ENCODE peak calls at places on chromosomes 7 and 10, in six cellular contexts. D is astrocyte of the cerebellum, R is fibroblast of lung, T is GM23338, J is type B pancreatic cell, Y is brain microvascular endothelial cell. C is an unnamed sample.
A peak's percentile ranks its signal among the peaks of the same experiment; 100 is the strongest.

GRCh38 chr7:66921918-66922486 is 977 bp downstream of the TMEM248 start:
- DNase-seq in D (no peak), R (no peak), T (peak; percentile 25), J (no peak), Y (no peak), C (no peak)

GRCh38 chr7:105806592-105807266 is 69.7 kb downstream of the ATXN7L1 start:
- DNase-seq in D (no peak), R (peak; percentile 58), T (peak; percentile 18), J (no peak), Y (peak; percentile 74), C (peak; percentile 45)

GRCh38 chr7:82740246-82740848 is 296.8 kb upstream of the CACNA2D1 start:
- DNase-seq in D (peak; percentile 59), R (peak; percentile 72), T (peak; percentile 81), J (no peak), Y (peak; percentile 69), C (no peak)

GRCh38 chr7:30436518-30436917 is 42.1 kb downstream of the NOD1 start:
- DNase-seq in D (no peak), R (no peak), T (no peak), J (no peak), Y (no peak), C (no peak)

GRCh38 chr7:98049034-98049433 is 57.6 kb upstream of the LMTK2 start:
- DNase-seq in D (no peak), R (no peak), T (peak; percentile 61), J (no peak), Y (no peak), C (no peak)

GRCh38 chr7:28658392-28658791 is 246.1 kb downstream of the CREB5 start:
- DNase-seq in D (no peak), R (no peak), T (no peak), J (no peak), Y (no peak), C (no peak)

GRCh38 chr10:12262278-12262981 is 66.4 kb downstream of the CDC123 start:
- DNase-seq in D (no peak), R (no peak), T (no peak), J (no peak), Y (no peak), C (no peak)

GRCh38 chr7:116162992-116163391 is 47.3 kb upstream of the TES start:
- DNase-seq in D (no peak), R (no peak), T (peak; percentile 57), J (no peak), Y (no peak), C (no peak)

GRCh38 chr10:28616514-28616913 is 60.8 kb upstream of the BAMBI start:
- DNase-seq in D (no peak), R (no peak), T (no peak), J (no peak), Y (no peak), C (no peak)

GRCh38 chr7:84218681-84219080 is 24.1 kb upstream of the SEMA3A start:
- DNase-seq in D (no peak), R (peak; percentile 76), T (no peak), J (no peak), Y (peak; percentile 85), C (no peak)

GRCh38 chr10:98096731-98097130 is 37.7 kb upstream of the R3HCC1L start:
- DNase-seq in D (no peak), R (no peak), T (no peak), J (no peak), Y (no peak), C (no peak)

GRCh38 chr10:113922787-113923570 is 68.5 kb downstream of the NHLRC2 start:
- DNase-seq in D (no peak), R (no peak), T (peak; percentile 57), J (no peak), Y (no peak), C (no peak)

GRCh38 chr7:19369806-19370205 is 224.6 kb upstream of the FERD3L start:
- DNase-seq in D (no peak), R (no peak), T (no peak), J (no peak), Y (no peak), C (no peak)

GRCh38 chr10:96338279-96338925 is 20.4 kb downstream of the OPALIN start:
- DNase-seq in D (no peak), R (no peak), T (no peak), J (no peak), Y (no peak), C (no peak)

GRCh38 chr10:11501600-11501999 is 109.8 kb downstream of the USP6NL start:
- DNase-seq in D (no peak), R (no peak), T (no peak), J (no peak), Y (no peak), C (no peak)

GRCh38 chr7:117606132-117606531 is 126.3 kb downstream of the CFTR start:
- DNase-seq in D (no peak), R (no peak), T (no peak), J (no peak), Y (no peak), C (no peak)

GRCh38 chr7:1579481-1580421 is 9.9 kb upstream of the PSMG3 start:
- DNase-seq in D (no peak), R (peak; percentile 55), T (peak; percentile 92), J (peak; percentile 84), Y (peak; percentile 25), C (no peak)

GRCh38 chr10:43322321-43322720 is 49.1 kb upstream of the FXYD4 start:
- DNase-seq in D (no peak), R (no peak), T (peak; percentile 40), J (no peak), Y (no peak), C (no peak)

GRCh38 chr10:75234683-75235374 is 928 bp downstream of the COMTD1 start:
- DNase-seq in D (no peak), R (no peak), T (peak; percentile 73), J (no peak), Y (no peak), C (no peak)

GRCh38 chr10:44376504-44377099 is 8.3 kb downstream of the CXCL12 start:
- DNase-seq in D (no peak), R (no peak), T (no peak), J (no peak), Y (no peak), C (no peak)

GRCh38 chr7:50356212-50356944 is 51.9 kb downstream of the IKZF1 start:
- DNase-seq in D (no peak), R (no peak), T (no peak), J (no peak), Y (no peak), C (no peak)

GRCh38 chr7:36301914-36302771 is 87.5 kb upstream of the ANLN start:
- DNase-seq in D (no peak), R (no peak), T (no peak), J (no peak), Y (no peak), C (no peak)

GRCh38 chr7:77217474-77218185 is 18.0 kb upstream of the FGL2 start:
- DNase-seq in D (no peak), R (no peak), T (no peak), J (no peak), Y (no peak), C (no peak)

GRCh38 chr10:77201135-77202111 is 436.2 kb downstream of the KCNMA1 start:
- DNase-seq in D (no peak), R (no peak), T (no peak), J (no peak), Y (no peak), C (no peak)

GRCh38 chr7:26409636-26410035 is 118.0 kb downstream of the SNX10 start:
- DNase-seq in D (no peak), R (no peak), T (no peak), J (no peak), Y (no peak), C (no peak)

GRCh38 chr10:49642311-49642710 is 28.5 kb downstream of the CHAT start:
- DNase-seq in D (no peak), R (no peak), T (no peak), J (no peak), Y (no peak), C (no peak)

GRCh38 chr10:24642921-24643678 is 80.6 kb downstream of the ARHGAP21 start:
- DNase-seq in D (peak; percentile 81), R (peak; percentile 89), T (peak; percentile 63), J (no peak), Y (peak; percentile 74), C (peak; percentile 38)

GRCh38 chr7:122212754-122213153 is 68.7 kb upstream of the AASS start:
- DNase-seq in D (no peak), R (no peak), T (no peak), J (no peak), Y (no peak), C (no peak)

GRCh38 chr7:29684787-29685650 is 121.3 kb upstream of the WIPF3 start:
- DNase-seq in D (peak; percentile 27), R (peak; percentile 66), T (peak; percentile 81), J (peak; percentile 82), Y (peak; percentile 47), C (peak; percentile 19)

GRCh38 chr7:112646787-112647186 is 143.4 kb downstream of the TMEM168 start:
- DNase-seq in D (no peak), R (no peak), T (peak; percentile 76), J (no peak), Y (no peak), C (no peak)
- TF ChIP-seq CTCF in D (no peak), R (no peak), T (no peak), J (no peak), Y (no peak), C (no peak)

GRCh38 chr10:133438711-133439273 is 14.4 kb upstream of the SPRN start:
- DNase-seq in D (no peak), R (no peak), T (peak; percentile 38), J (peak; percentile 44), Y (peak; percentile 25), C (no peak)
- TF ChIP-seq CTCF in D (no peak), R (peak; percentile 7), T (peak; percentile 52), J (no peak), Y (peak; percentile 37), C (no peak)

GRCh38 chr7:75878312-75878768 is 494 bp upstream of the RHBDD2 start:
- DNase-seq in D (no peak), R (no peak), T (no peak), J (no peak), Y (no peak), C (no peak)

GRCh38 chr7:75879771-75880184 is 944 bp downstream of the RHBDD2 start:
- DNase-seq in D (peak; percentile 61), R (peak; percentile 67), T (peak; percentile 47), J (no peak), Y (peak; percentile 82), C (no peak)

GRCh38 chr7:75880242-75880641 is 1.4 kb downstream of the RHBDD2 start:
- DNase-seq in D (no peak), R (no peak), T (no peak), J (no peak), Y (no peak), C (no peak)

GRCh38 chr7:75881436-75882095 is 2.7 kb downstream of the RHBDD2 start:
- DNase-seq in D (no peak), R (no peak), T (peak; percentile 43), J (no peak), Y (no peak), C (no peak)

GRCh38 chr7:75878769-75879596 is at the start of gene RHBDD2:
- DNase-seq in D (peak; percentile 80), R (peak; percentile 92), T (peak; percentile 94), J (peak; percentile 94), Y (peak; percentile 92), C (peak; percentile 56)
- TF ChIP-seq CTCF in D (no peak), R (no peak), T (no peak), J (no peak), Y (no peak), C (no peak)

DNA sequence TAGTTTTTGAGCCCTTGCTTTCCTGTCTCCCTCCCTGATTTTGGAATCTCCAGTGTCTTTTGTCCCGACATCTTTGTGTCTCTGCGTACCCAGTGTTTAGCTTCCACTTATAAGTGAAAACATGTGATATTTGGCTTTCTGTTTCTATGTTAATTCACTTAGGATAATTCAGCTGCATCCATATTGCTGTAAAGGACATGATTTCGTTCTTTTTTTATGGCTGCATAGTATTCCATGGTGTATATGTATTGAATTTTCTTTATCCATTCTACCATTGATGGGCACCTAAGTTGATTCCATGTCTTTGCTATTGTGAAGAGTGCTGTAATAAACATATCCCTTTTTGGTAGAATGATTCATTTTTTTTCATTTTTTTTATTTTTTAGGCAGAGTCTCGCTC is 48.3 kb downstream of the ADK start:
- DNase-seq in D (no peak), R (no peak), T (no peak), J (no peak), Y (no peak), C (no peak)
- TF ChIP-seq CTCF in D (no peak), R (no peak), T (no peak), J (no peak), Y (no peak), C (no peak)

C was measured in kidney epithelial cell.